ENCODE peak calls at places on chromosomes 7 and 10, in seven cellular contexts. H, C, R, D, J, X and Y are unnamed samples.

GRCh38 chr7:99203092-99203491 is 4.8 kb downstream of the KPNA7 start:
- DNase-seq in H (no peak), C (no peak), R (no peak), D (no peak), J (no peak), X (no peak), Y (no peak)

GRCh38 chr7:67716729-67717128 is 720.1 kb downstream of the TYW1 start:
- DNase-seq in H (no peak), C (no peak), R (no peak), D (no peak), J (no peak), X (no peak), Y (no peak)

GRCh38 chr10:59668081-59668480 is 41.6 kb downstream of the SLC16A9 start:
- DNase-seq in H (no peak), C (no peak), R (no peak), D (no peak), J (no peak), X (no peak), Y (no peak)

GRCh38 chr10:10498781-10499180 is 518.9 kb upstream of the CELF2 start:
- DNase-seq in H (no peak), C (no peak), R (no peak), D (no peak), J (no peak), X (no peak), Y (no peak)

GRCh38 chr10:6665847-6666246 is 85.8 kb upstream of the PRKCQ start:
- DNase-seq in H (no peak), C (no peak), R (no peak), D (no peak), J (no peak), X (no peak), Y (peak; percentile 2)

GRCh38 chr10:111171183-111171582 is 94.4 kb downstream of the ADRA2A start:
- DNase-seq in H (no peak), C (no peak), R (no peak), D (no peak), J (no peak), X (no peak), Y (no peak)

GRCh38 chr7:128081351-128081750 is 50.1 kb upstream of the LRRC4 start:
- DNase-seq in H (no peak), C (no peak), R (no peak), D (no peak), J (no peak), X (no peak), Y (no peak)

GRCh38 chr7:46461334-46461777 is 540.3 kb upstream of the IGFBP3 start:
- DNase-seq in H (no peak), C (no peak), R (no peak), D (no peak), J (no peak), X (peak; percentile 63), Y (no peak)

GRCh38 chr7:24713039-24713793 is 44.0 kb downstream of the GSDME start:
- DNase-seq in H (no peak), C (no peak), R (no peak), D (no peak), J (no peak), X (no peak), Y (no peak)

GRCh38 chr10:2207246-2207922 is 470.1 kb upstream of the ADARB2 start:
- DNase-seq in H (no peak), C (no peak), R (no peak), D (no peak), J (no peak), X (no peak), Y (no peak)

GRCh38 chr10:102610499-102610898 is 33.8 kb upstream of the TRIM8 start:
- DNase-seq in H (no peak), C (no peak), R (no peak), D (no peak), J (no peak), X (no peak), Y (peak; percentile 20)

GRCh38 chr10:51288511-51288910 is 214.2 kb downstream of the PRKG1 start:
- DNase-seq in H (no peak), C (no peak), R (no peak), D (no peak), J (no peak), X (no peak), Y (no peak)

GRCh38 chr10:78332699-78333098 is 299.0 kb downstream of the RPS24 start:
- DNase-seq in H (no peak), C (no peak), R (no peak), D (no peak), J (no peak), X (no peak), Y (no peak)

GRCh38 chr7:24670782-24671181 is 86.5 kb downstream of the GSDME start:
- DNase-seq in H (no peak), C (no peak), R (no peak), D (no peak), J (no peak), X (no peak), Y (no peak)